ENCODE peak calls at places on chromosomes 7 and 10, in five cellular contexts. C, U, P, L and Y are unnamed samples. For H3K4me1, the result is how much of the 10 kb centered on the place peaks cover.

GRCh38 chr7:91194841-91195240 is 69.4 kb upstream of the FZD1 start:
- DNase-seq in C (no peak), U (no peak), P (peak), L (no peak), Y (no peak)

GRCh38 chr7:92704858-92705257 is 114.7 kb upstream of the FAM133B start:
- DNase-seq in C (no peak), U (no peak), P (no peak), L (no peak), Y (no peak)

GRCh38 chr7:2251841-2252771 is 10.1 kb downstream of the NUDT1 start:
- DNase-seq in C (no peak), U (no peak), P (no peak), L (no peak), Y (no peak)

GRCh38 chr10:5944389-5945202 is 32.7 kb downstream of the IL15RA start:
- DNase-seq in C (no peak), U (peak), P (no peak), L (peak), Y (no peak)

GRCh38 chr7:42096681-42097637 is 140.1 kb downstream of the GLI3 start:
- DNase-seq in C (no peak), U (peak), P (no peak), L (no peak), Y (no peak)

GRCh38 chr7:151276651-151277590 is 28.4 kb upstream of the SMARCD3 start:
- DNase-seq in C (peak), U (peak), P (peak), L (no peak), Y (peak)

GRCh38 chr10:86253171-86254072 is 113.2 kb downstream of the GRID1 start:
- DNase-seq in C (no peak), U (no peak), P (no peak), L (no peak), Y (no peak)

GRCh38 chr7:128205068-128205467 is 36.0 kb upstream of the LEP start:
- DNase-seq in C (no peak), U (no peak), P (no peak), L (no peak), Y (no peak)

GRCh38 chr10:35331894-35332640 is 4.2 kb upstream of the CCNY start:
- DNase-seq in C (peak), U (peak), P (no peak), L (peak), Y (no peak)

GRCh38 chr10:110993024-110993693 is 73.8 kb downstream of the SHOC2 start:
- DNase-seq in C (no peak), U (peak), P (no peak), L (no peak), Y (no peak)

GRCh38 chr7:151489498-151489897 is 30.2 kb downstream of the RHEB start:
- DNase-seq in C (no peak), U (no peak), P (no peak), L (no peak), Y (no peak)

GRCh38 chr7:105015631-105015965 is 1.6 kb downstream of the KMT2E start:
- DNase-seq in C (no peak), U (peak), P (peak), L (no peak), Y (peak)

GRCh38 chr7:47776335-47776734 is 171.9 kb downstream of the PKD1L1 start:
- DNase-seq in C (peak), U (no peak), P (no peak), L (no peak), Y (no peak)

GRCh38 chr7:69967699-69968450 is 369.6 kb downstream of the AUTS2 start:
- DNase-seq in C (no peak), U (peak), P (no peak), L (no peak), Y (no peak)

GRCh38 chr7:2037301-2037804 is 195.4 kb downstream of the MAD1L1 start:
- DNase-seq in C (no peak), U (no peak), P (no peak), L (no peak), Y (no peak)

GRCh38 chr7:97019710-97020109 is 4.9 kb downstream of the DLX5 start:
- DNase-seq in C (no peak), U (no peak), P (no peak), L (no peak), Y (peak)

GRCh38 chr7:98278936-98279335 is 2.5 kb upstream of the BRI3 start:
- DNase-seq in C (no peak), U (no peak), P (no peak), L (no peak), Y (no peak)

GRCh38 chr7:98280296-98280695 is 1.2 kb upstream of the BRI3 start:
- DNase-seq in C (no peak), U (no peak), P (no peak), L (no peak), Y (no peak)

GRCh38 chr7:98282727-98283126 is 1.2 kb downstream of the BRI3 start:
- DNase-seq in C (no peak), U (no peak), P (no peak), L (no peak), Y (no peak)

GRCh38 chr7:98281757-98282652 is 519 bp downstream of the BRI3 start:
- DNase-seq in C (no peak), U (no peak), P (peak), L (no peak), Y (peak)

DNA sequence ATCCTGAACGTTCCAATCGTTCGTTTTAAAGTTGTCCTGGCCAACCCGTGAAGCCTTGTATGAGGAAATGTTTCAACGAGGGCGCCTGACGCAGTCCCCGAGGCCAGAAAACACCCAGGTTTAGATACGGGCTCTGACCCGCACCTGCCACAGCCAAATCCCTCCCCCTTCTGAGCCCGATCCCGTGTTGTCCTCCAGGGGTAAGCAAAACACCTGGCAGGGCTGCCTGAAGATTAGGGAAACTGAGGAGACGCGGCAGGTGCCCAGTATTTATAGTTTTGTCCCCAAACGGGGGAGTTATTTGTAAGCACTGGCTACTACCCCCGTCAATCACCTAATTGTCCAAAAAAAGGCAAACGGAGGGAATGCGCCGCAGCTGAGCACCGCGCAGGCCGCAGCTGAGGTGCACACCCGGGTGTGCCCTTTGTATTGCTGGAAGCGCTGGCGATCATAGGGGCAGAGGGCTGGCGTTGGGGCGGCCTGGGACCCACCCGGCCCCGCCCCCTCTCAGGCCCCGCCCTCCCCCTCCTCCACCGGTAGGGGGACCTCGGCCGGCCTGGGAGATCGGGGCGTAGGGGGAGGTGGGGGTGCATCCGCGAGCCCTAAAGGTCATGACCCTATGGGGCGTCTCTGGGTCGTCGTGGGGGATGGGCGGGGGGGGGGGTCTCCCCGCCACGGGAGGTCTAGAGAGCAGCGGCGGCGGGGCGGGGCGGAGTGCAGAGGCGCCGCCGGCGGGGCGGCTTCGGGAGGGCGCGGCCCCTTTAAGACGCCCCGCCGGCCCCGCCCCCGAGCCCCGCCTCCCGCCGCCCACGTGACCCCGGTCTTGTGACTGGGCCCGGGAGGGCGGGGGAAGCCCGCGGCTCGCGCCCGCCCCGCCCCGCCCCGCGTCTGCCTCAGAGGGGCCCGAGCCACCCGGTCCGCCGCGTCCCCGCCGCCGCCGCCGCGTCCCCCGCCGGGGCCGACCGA is at the start of gene BRI3:
- DNase-seq in C (peak), U (peak), P (peak), L (no peak), Y (peak)
- H3K4me1 ChIP-seq in C (half or more), U (under half), P (under half), L (under half), Y (under half)

DNA sequence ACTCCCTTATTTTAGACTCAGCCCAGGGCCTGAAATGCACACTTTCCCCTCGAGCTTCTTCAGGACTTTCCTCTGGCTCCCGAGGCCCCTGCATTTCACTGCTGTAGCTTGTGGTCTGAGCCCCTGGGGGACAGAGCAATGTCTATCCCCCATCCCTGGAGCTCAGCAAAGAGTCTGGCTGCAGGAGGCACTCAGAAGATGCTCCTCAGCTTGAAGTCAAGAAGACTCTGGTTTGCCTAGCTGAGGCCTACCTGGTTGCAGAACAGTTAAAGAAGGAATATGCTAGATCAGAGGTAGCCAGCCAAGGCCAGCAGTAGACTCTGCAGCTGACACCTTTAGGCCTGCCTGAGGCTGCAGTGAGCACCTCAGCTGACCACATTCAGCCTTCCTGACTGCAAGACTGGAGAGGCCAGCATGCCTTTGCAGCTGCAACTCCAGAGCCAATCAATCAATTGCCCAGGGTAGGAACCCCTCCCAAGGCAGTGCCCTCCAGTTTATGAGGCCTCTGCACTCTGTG is 36.9 kb upstream of the IKZF1 start:
- DNase-seq in C (no peak), U (no peak), P (no peak), L (no peak), Y (no peak)
- H3K4me1 ChIP-seq in C (under half), U (under half), P (under half), L (under half), Y (under half)

GRCh38 chr10:13346912-13347234 is 1.2 kb downstream of the SEPHS1 start:
- DNase-seq in C (no peak), U (no peak), P (peak), L (no peak), Y (no peak)

GRCh38 chr10:13349776-13350274 is 1.7 kb upstream of the SEPHS1 start:
- DNase-seq in C (no peak), U (peak), P (peak), L (no peak), Y (peak)

GRCh38 chr10:13348216-13349017 is at the start of gene SEPHS1:
- DNase-seq in C (peak), U (peak), P (peak), L (no peak), Y (peak)

GRCh38 chr10:13346280-13346819 is 1.7 kb downstream of the SEPHS1 start:
- DNase-seq in C (no peak), U (peak), P (peak), L (no peak), Y (peak)

GRCh38 chr10:13347235-13348156 is 597 bp downstream of the SEPHS1 start:
- DNase-seq in C (peak), U (peak), P (peak), L (no peak), Y (peak)
- H3K4me1 ChIP-seq in C (under half), U (under half), P (under half), L (under half), Y (under half)

GRCh38 chr7:107951172-107951787 is 51.7 kb downstream of the LAMB1 start:
- DNase-seq in C (no peak), U (no peak), P (no peak), L (no peak), Y (no peak)
- H3K4me1 ChIP-seq in C (half or more), U (half or more), P (under half), L (half or more), Y (under half)

GRCh38 chr7:30470163-30470770 is 8.3 kb downstream of the NOD1 start:
- DNase-seq in C (no peak), U (peak), P (no peak), L (no peak), Y (no peak)

GRCh38 chr7:30468041-30468440 is 10.5 kb downstream of the NOD1 start:
- DNase-seq in C (no peak), U (no peak), P (no peak), L (no peak), Y (no peak)

GRCh38 chr7:30469303-30469702 is 9.3 kb downstream of the NOD1 start:
- DNase-seq in C (peak), U (peak), P (peak), L (no peak), Y (peak)

GRCh38 chr7:30467275-30467674 is 11.3 kb downstream of the NOD1 start:
- DNase-seq in C (no peak), U (no peak), P (no peak), L (no peak), Y (no peak)

DNA sequence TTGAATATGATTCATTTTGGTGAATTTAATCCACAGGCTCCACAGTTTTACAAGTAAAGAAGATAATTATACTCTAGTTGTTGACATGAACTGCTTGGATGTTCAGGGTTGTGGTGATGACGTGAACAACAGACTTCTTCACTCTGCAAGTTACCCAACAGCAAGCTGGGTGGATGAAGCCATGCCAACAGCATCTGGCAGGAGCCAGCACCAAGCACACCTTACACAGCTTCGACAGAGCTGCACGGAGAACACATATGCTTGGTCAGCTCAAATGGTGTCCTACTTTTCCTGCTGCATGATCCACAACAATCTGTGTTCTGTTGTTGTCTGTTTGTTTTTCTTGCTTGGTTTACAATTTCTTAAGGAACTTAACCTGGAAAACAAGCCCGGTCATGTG is 9.8 kb downstream of the NOD1 start:
- DNase-seq in C (no peak), U (peak), P (no peak), L (no peak), Y (no peak)
- H3K4me1 ChIP-seq in C (under half), U (half or more), P (under half), L (under half), Y (under half)

DNA sequence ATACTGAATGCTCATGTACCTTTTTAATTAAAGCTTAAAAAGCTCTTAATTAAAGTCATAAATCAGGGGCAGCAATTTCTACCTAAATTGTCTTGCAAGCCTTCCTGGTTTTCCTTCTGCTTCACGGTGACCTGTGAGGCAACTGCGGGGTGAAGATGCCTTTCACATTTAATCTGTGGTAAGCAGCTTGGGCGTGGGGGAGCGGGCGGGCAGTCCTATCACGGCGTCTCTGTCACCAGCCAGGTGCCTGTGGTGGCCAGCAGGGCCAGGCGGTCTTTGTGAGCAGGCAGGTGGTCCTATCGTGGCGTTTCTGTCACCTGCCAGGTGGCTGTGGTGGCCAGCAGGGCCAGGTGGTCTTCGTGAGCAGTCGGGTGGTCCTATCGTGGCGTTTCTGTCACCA is 269.2 kb upstream of the PPP2R2D start:
- DNase-seq in C (no peak), U (no peak), P (no peak), L (no peak), Y (no peak)
- H3K4me1 ChIP-seq in C (under half), U (under half), P (under half), L (under half), Y (under half)

GRCh38 chr7:103632005-103632639 is 186.1 kb upstream of the SLC26A5 start:
- DNase-seq in C (no peak), U (no peak), P (no peak), L (no peak), Y (no peak)

GRCh38 chr7:103637080-103637479 is 191.1 kb upstream of the SLC26A5 start:
- DNase-seq in C (no peak), U (peak), P (no peak), L (no peak), Y (no peak)

GRCh38 chr7:103637726-103638125 is 191.7 kb upstream of the SLC26A5 start:
- DNase-seq in C (no peak), U (peak), P (no peak), L (no peak), Y (no peak)

GRCh38 chr7:103632972-103633371 is 187.0 kb upstream of the SLC26A5 start:
- DNase-seq in C (no peak), U (peak), P (no peak), L (no peak), Y (no peak)

GRCh38 chr7:103636153-103636552 is 190.1 kb upstream of the SLC26A5 start:
- DNase-seq in C (no peak), U (peak), P (peak), L (no peak), Y (no peak)
- H3K4me1 ChIP-seq in C (under half), U (under half), P (under half), L (under half), Y (under half)